ENCODE peak calls at places on chromosomes 5 and 9, in five cellular contexts. A, D, V, E and Z are unnamed samples.

GRCh38 chr5:155343468-155343867 is 329.9 kb downstream of the KIF4B start:
- DNase-seq in A (no peak), V (no peak), D (no peak), E (no peak), Z (no peak)

GRCh38 chr5:9785751-9786150 is 155.6 kb upstream of the TAS2R1 start:
- DNase-seq in V (no peak), D (no peak), A (peak; percentile 37), E (no peak), Z (no peak)

GRCh38 chr9:127344373-127344995 is 52.5 kb upstream of the SLC2A8 start:
- DNase-seq in A (no peak), V (no peak), D (no peak), E (no peak), Z (no peak)

GRCh38 chr5:126656397-126657007 is 55.8 kb downstream of the PHAX start:
- DNase-seq in V (no peak), E (peak; percentile 31), A (no peak), D (no peak), Z (no peak)

GRCh38 chr5:150587830-150588494 is 52.5 kb upstream of the SYNPO start:
- DNase-seq in E (no peak), V (no peak), A (peak; percentile 53), D (no peak), Z (no peak)

GRCh38 chr5:67206381-67207328 is 10.1 kb upstream of the CD180 start:
- DNase-seq in E (peak; percentile 82), A (peak; percentile 9), D (peak; percentile 9), V (no peak), Z (no peak)

GRCh38 chr9:120609636-120610035 is 29.7 kb upstream of the CDK5RAP2 start:
- DNase-seq in E (no peak), A (no peak), D (no peak), V (no peak), Z (no peak)

GRCh38 chr5:35214051-35214450 is 16.2 kb downstream of the PRLR start:
- DNase-seq in E (no peak), A (no peak), V (no peak), D (no peak), Z (no peak)

GRCh38 chr5:116410345-116410890 is 164.2 kb downstream of the SEMA6A start:
- DNase-seq in E (no peak), V (no peak), D (no peak), A (no peak), Z (no peak)

GRCh38 chr9:95181226-95181818 is 136.2 kb downstream of the FANCC start:
- DNase-seq in V (no peak), E (peak; percentile 4), A (no peak), D (no peak), Z (no peak)

GRCh38 chr5:157479612-157480510 is 19.8 kb downstream of the NIPAL4 start:
- DNase-seq in V (no peak), D (no peak), A (no peak), E (no peak), Z (no peak)

GRCh38 chr9:78439866-78440830 is 143.2 kb downstream of the PSAT1 start:
- DNase-seq in E (no peak), V (no peak), D (no peak), A (no peak), Z (no peak)

GRCh38 chr9:91812191-91812590 is 137.8 kb downstream of the ROR2 start:
- DNase-seq in A (no peak), V (no peak), D (no peak), E (no peak), Z (no peak)

GRCh38 chr5:88675159-88675757 is 207.7 kb downstream of the MEF2C start:
- DNase-seq in V (no peak), D (no peak), A (no peak), E (no peak), Z (no peak)

GRCh38 chr5:138438724-138439536 is at the start of gene REEP2:
- DNase-seq in A (peak; percentile 72), D (no peak), V (no peak), E (no peak), Z (no peak)

GRCh38 chr5:6435356-6435755 is 13.3 kb upstream of the UBE2QL1 start:
- DNase-seq in D (no peak), E (peak; percentile 19), V (no peak), A (no peak), Z (no peak)

GRCh38 chr9:84230355-84231136 is 110.0 kb downstream of the SLC28A3 start:
- DNase-seq in E (no peak), D (no peak), V (no peak), A (peak; percentile 24), Z (peak; percentile 25)

GRCh38 chr9:125961037-125961436 is 213.9 kb downstream of the PBX3 start:
- DNase-seq in E (no peak), A (no peak), D (no peak), V (no peak), Z (no peak)

GRCh38 chr9:1759009-1759408 is 256.1 kb upstream of the SMARCA2 start:
- DNase-seq in D (no peak), V (no peak), A (no peak), E (no peak), Z (no peak)

GRCh38 chr9:129776566-129776937 is 23.7 kb upstream of the PTGES start:
- DNase-seq in E (no peak), V (no peak), D (peak; percentile 44), A (no peak), Z (no peak)

GRCh38 chr9:129770741-129771140 is 17.9 kb upstream of the PTGES start:
- DNase-seq in D (no peak), V (no peak), E (no peak), A (no peak), Z (no peak)

GRCh38 chr9:129774791-129775149 is 21.9 kb upstream of the PTGES start:
- DNase-seq in D (no peak), E (no peak), V (no peak), A (no peak), Z (no peak)

GRCh38 chr9:129775443-129775842 is 22.6 kb upstream of the PTGES start:
- DNase-seq in V (no peak), E (no peak), A (no peak), D (peak; percentile 12), Z (no peak)

GRCh38 chr9:129773262-129774048 is 20.6 kb upstream of the PTGES start:
- DNase-seq in D (peak; percentile 54), V (peak; percentile 64), A (peak; percentile 84), E (no peak), Z (no peak)
- H3K36me3 ChIP-seq in D (no peaks in the 10 kb centered on the region), V (no peaks in the 10 kb centered on the region), A (no peaks in the 10 kb centered on the region), E (no peaks in the 10 kb centered on the region), Z (no peaks in the 10 kb centered on the region)

GRCh38 chr5:149417714-149418368 is 38.7 kb upstream of the IL17B start:
- DNase-seq in E (no peak), V (no peak), D (no peak), A (no peak), Z (no peak)
- H3K36me3 ChIP-seq in E (no peaks in the 10 kb centered on the region), V (no peaks in the 10 kb centered on the region), D (peaks cover 76% of the 10 kb centered on the region), A (no peaks in the 10 kb centered on the region), Z (peaks cover 56% of the 10 kb centered on the region)

DNA sequence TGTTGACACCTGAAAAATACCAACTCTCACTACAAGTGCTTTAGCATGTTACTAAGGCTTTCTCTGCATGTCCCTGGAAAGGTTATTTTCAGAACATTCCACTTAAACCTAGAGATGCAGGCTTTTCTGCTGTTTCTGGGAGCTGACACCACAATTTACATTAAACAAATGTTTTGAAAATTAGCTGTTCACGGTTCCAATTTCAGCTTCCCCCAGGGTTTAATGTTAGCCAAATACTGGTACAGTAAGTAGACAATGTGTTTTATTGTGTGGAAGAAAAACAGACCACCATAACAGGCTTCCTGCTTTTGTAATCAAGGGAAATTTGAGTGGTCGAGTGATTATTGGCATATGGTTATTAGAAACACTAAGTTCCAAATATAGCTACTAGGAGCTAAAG is 32.0 kb downstream of the MACROH2A1 start:
- DNase-seq in V (no peak), D (no peak), E (no peak), A (no peak), Z (no peak)
- H3K36me3 ChIP-seq in V (no peaks in the 10 kb centered on the region), D (peaks cover 43% of the 10 kb centered on the region), E (peaks cover 45% of the 10 kb centered on the region), A (peaks cover 87% of the 10 kb centered on the region), Z (peaks cover 12% of the 10 kb centered on the region)

GRCh38 chr5:14712131-14712530 is 47.6 kb downstream of the OTULIN start:
- DNase-seq in A (no peak), V (no peak), E (no peak), D (no peak), Z (no peak)
- H3K36me3 ChIP-seq in A (peaks cover 90% of the 10 kb centered on the region), V (no peaks in the 10 kb centered on the region), E (no peaks in the 10 kb centered on the region), D (peaks cover 48% of the 10 kb centered on the region), Z (peaks cover 34% of the 10 kb centered on the region)

GRCh38 chr5:55300890-55301289 is 6.6 kb downstream of the DHX29 start:
- DNase-seq in D (no peak), A (no peak), E (no peak), V (no peak), Z (no peak)
- H3K36me3 ChIP-seq in D (peaks cover 11% of the 10 kb centered on the region), A (peaks cover 72% of the 10 kb centered on the region), E (peaks cover 24% of the 10 kb centered on the region), V (no peaks in the 10 kb centered on the region), Z (no peaks in the 10 kb centered on the region)

GRCh38 chr5:16037121-16037520 is 142.5 kb downstream of the MARCHF11 start:
- DNase-seq in V (no peak), A (no peak), E (no peak), D (no peak), Z (no peak)

GRCh38 chr5:16033196-16033925 is 146.2 kb downstream of the MARCHF11 start:
- DNase-seq in D (no peak), V (no peak), A (no peak), E (no peak), Z (no peak)

DNA sequence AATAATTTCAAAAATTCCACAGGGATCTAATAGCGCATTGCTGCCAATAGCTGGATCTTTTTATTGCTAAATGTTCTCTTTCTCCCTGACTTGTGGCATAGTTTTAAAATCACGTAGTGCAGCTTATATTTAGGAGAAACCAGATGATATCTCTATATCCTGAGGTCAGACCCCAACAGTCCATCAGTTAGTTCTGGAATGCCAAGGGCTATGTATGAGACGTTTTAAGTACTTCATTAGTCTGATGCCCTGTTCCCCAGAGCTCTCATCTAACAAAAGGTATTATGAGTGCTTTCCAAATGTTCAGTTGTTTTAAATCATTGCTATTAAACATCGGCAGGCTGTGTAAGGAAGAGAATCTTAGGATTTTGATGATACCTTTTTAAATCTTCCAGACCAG is 145.0 kb downstream of the MARCHF11 start:
- DNase-seq in A (no peak), D (no peak), E (no peak), V (no peak), Z (no peak)
- H3K36me3 ChIP-seq in A (no peaks in the 10 kb centered on the region), D (no peaks in the 10 kb centered on the region), E (no peaks in the 10 kb centered on the region), V (no peaks in the 10 kb centered on the region), Z (no peaks in the 10 kb centered on the region)

GRCh38 chr5:178827636-178828035 is 32.1 kb upstream of the ZNF354B start:
- DNase-seq in E (no peak), A (no peak), V (no peak), D (peak; percentile 2), Z (no peak)
- H3K36me3 ChIP-seq in E (no peaks in the 10 kb centered on the region), A (no peaks in the 10 kb centered on the region), V (no peaks in the 10 kb centered on the region), D (no peaks in the 10 kb centered on the region), Z (no peaks in the 10 kb centered on the region)

GRCh38 chr9:133046196-133046899 is 15.4 kb upstream of the CEL start:
- DNase-seq in A (no peak), E (no peak), D (no peak), V (peak; percentile 18), Z (no peak)
- H3K36me3 ChIP-seq in A (peaks cover 29% of the 10 kb centered on the region), E (peaks cover 63% of the 10 kb centered on the region), D (peaks cover 42% of the 10 kb centered on the region), V (no peaks in the 10 kb centered on the region), Z (peaks cover 45% of the 10 kb centered on the region)